ENCODE peak calls at places on chromosome 11, in five cellular contexts. I, D, E, L and P are unnamed samples.

GRCh38 chr11:110121204-110121603 is 28.0 kb downstream of the ZC3H12C start:
- DNase-seq in I (no peak), D (no peak), L (no peak), E (peak), P (no peak)

GRCh38 chr11:70201876-70202861 is 927 bp upstream of the FADD start:
- DNase-seq in E (no peak), D (no peak), L (no peak), I (no peak), P (no peak)

GRCh38 chr11:132559371-132560036 is 972.8 kb downstream of the OPCML start:
- DNase-seq in L (no peak), I (no peak), E (no peak), D (no peak), P (no peak)

GRCh38 chr11:120034881-120035620 is 102.9 kb downstream of the TRIM29 start:
- DNase-seq in E (no peak), D (no peak), I (peak), L (no peak), P (no peak)

GRCh38 chr11:95453616-95454118 is 222.7 kb upstream of the SESN3 start:
- DNase-seq in D (peak), L (no peak), E (no peak), I (peak), P (no peak)

GRCh38 chr11:57161351-57161750 is 20.4 kb upstream of the LRRC55 start:
- DNase-seq in I (no peak), D (no peak), E (no peak), L (no peak), P (no peak)

GRCh38 chr11:122020902-122021301 is 95.1 kb downstream of the BLID start:
- DNase-seq in D (no peak), I (no peak), L (no peak), E (peak), P (no peak)

GRCh38 chr11:16857186-16857585 is 118.7 kb downstream of the C11orf58 start:
- DNase-seq in I (no peak), D (no peak), L (no peak), E (no peak), P (no peak)

GRCh38 chr11:12922980-12923507 is 86.1 kb upstream of the RASSF10 start:
- DNase-seq in L (no peak), E (no peak), I (no peak), D (no peak), P (no peak)

GRCh38 chr11:69825037-69825834 is 6.0 kb upstream of the FGF3 start:
- DNase-seq in L (no peak), I (no peak), E (no peak), D (no peak), P (no peak)

GRCh38 chr11:124745835-124746620 is 6.0 kb downstream of the VSIG2 start:
- DNase-seq in E (no peak), L (no peak), I (no peak), D (no peak), P (no peak)

GRCh38 chr11:60625262-60625661 is 74.2 kb upstream of the MS4A8 start:
- DNase-seq in L (no peak), D (no peak), I (no peak), E (peak), P (no peak)

GRCh38 chr11:99683933-99684332 is 663.2 kb downstream of the CNTN5 start:
- DNase-seq in E (no peak), L (no peak), I (no peak), D (no peak), P (no peak)

GRCh38 chr11:128116447-128117240 is 470.7 kb downstream of the ETS1 start:
- DNase-seq in L (no peak), D (no peak), E (no peak), I (no peak), P (no peak)

GRCh38 chr11:62610814-62611704 is 1.5 kb downstream of the EML3 start:
- DNase-seq in L (no peak), E (no peak), I (no peak), D (no peak), P (no peak)

GRCh38 chr11:43116071-43116470 is 195.7 kb upstream of the API5 start:
- DNase-seq in E (no peak), D (no peak), L (no peak), I (no peak), P (no peak)

GRCh38 chr11:69640260-69640994 is 529 bp upstream of the CCND1 start:
- DNase-seq in D (no peak), E (peak), L (no peak), I (no peak), P (no peak)

GRCh38 chr11:126345759-126346585 is 9.5 kb upstream of the ST3GAL4 start:
- DNase-seq in L (no peak), I (no peak), D (no peak), E (peak), P (no peak)

GRCh38 chr11:120835601-120836228 is 188.2 kb upstream of the TBCEL start:
- DNase-seq in E (no peak), L (peak), D (no peak), I (no peak), P (no peak)

GRCh38 chr11:70014291-70014690 is 63.8 kb upstream of the ANO1 start:
- DNase-seq in E (no peak), L (no peak), I (no peak), D (no peak), P (no peak)

GRCh38 chr11:116199182-116199581 is 573.6 kb downstream of the BUD13 start:
- DNase-seq in I (no peak), E (no peak), D (no peak), L (no peak), P (no peak)

GRCh38 chr11:44379141-44380008 is 69.4 kb upstream of the ALX4 start:
- DNase-seq in L (no peak), D (no peak), I (no peak), E (no peak), P (no peak)

GRCh38 chr11:44983786-44984185 is 33.1 kb upstream of the TP53I11 start:
- DNase-seq in L (no peak), D (no peak), E (no peak), I (no peak), P (no peak)

GRCh38 chr11:104254347-104254746 is 90.4 kb upstream of the PDGFD start:
- DNase-seq in L (peak), D (no peak), I (no peak), E (peak), P (no peak)

GRCh38 chr11:129190087-129190486 is 2.0 kb downstream of the ARHGAP32 start:
- DNase-seq in L (no peak), I (peak), E (no peak), D (no peak), P (no peak)

GRCh38 chr11:92413757-92414513 is 189.3 kb downstream of the FAT3 start:
- DNase-seq in D (no peak), L (peak), E (no peak), I (no peak), P (no peak)

GRCh38 chr11:12715941-12716340 is 41.7 kb downstream of the TEAD1 start:
- DNase-seq in I (no peak), D (no peak), L (no peak), E (peak), P (no peak)

GRCh38 chr11:19864141-19865120 is 151.8 kb downstream of the NAV2 start:
- DNase-seq in E (peak), D (peak), I (no peak), L (no peak), P (no peak)